ENCODE peak calls at places on chromosomes 4 and X, in four cellular contexts. Y, X, J and S are unnamed samples.

GRCh38 chr4:73445383-73446335 is 9.6 kb downstream of the AFP start:
- DNase-seq in X (no peak), J (no peak), Y (no peak), S (no peak)

GRCh38 chr4:154911097-154911496 is 130.0 kb downstream of the RBM46 start:
- DNase-seq in J (no peak), Y (no peak), X (no peak), S (no peak)

GRCh38 chr4:155805016-155805415 is 46.2 kb downstream of the GUCY1B1 start:
- DNase-seq in J (no peak), Y (no peak), X (no peak), S (no peak)

GRCh38 chrX:2965965-2966364 is 36.8 kb upstream of the ARSD start:
- DNase-seq in Y (no peak), X (no peak), J (no peak), S (no peak)

GRCh38 chrX:111348363-111348927 is 63.5 kb downstream of the DCX start:
- DNase-seq in Y (no peak), J (no peak), X (no peak), S (no peak)

GRCh38 chr4:76539979-76540378 is 105.0 kb downstream of the SHROOM3 start:
- DNase-seq in Y (no peak), X (no peak), J (no peak), S (no peak)

GRCh38 chr4:134906404-134907023 is 704.9 kb upstream of the PABPC4L start:
- DNase-seq in X (no peak), Y (no peak), J (no peak), S (no peak)

GRCh38 chr4:175369087-175369486 is 443.0 kb downstream of the GPM6A start:
- DNase-seq in X (no peak), J (no peak), Y (no peak), S (no peak)

GRCh38 chr4:104901438-104901837 is 245.2 kb upstream of the TET2 start:
- DNase-seq in Y (no peak), J (no peak), X (no peak), S (no peak)

GRCh38 chrX:38514014-38514854 is 47.1 kb upstream of the TSPAN7 start:
- DNase-seq in J (no peak), Y (no peak), X (no peak), S (no peak)

GRCh38 chrX:155148724-155149537 is 67.3 kb upstream of the VBP1 start:
- DNase-seq in Y (peak; percentile 5), X (peak; percentile 31), J (no peak), S (no peak)

GRCh38 chr4:26858947-26859401 is 1.7 kb upstream of the STIM2 start:
- DNase-seq in J (no peak), X (no peak), Y (no peak), S (no peak)

GRCh38 chr4:162234595-162234994 is 70.8 kb upstream of the FSTL5 start:
- DNase-seq in J (no peak), Y (no peak), X (no peak), S (no peak)
- H3K9me3 ChIP-seq in J (no peaks in the 10 kb centered on the region), Y (no peaks in the 10 kb centered on the region), X (no peaks in the 10 kb centered on the region), S (peaks cover 5% of the 10 kb centered on the region)

DNA sequence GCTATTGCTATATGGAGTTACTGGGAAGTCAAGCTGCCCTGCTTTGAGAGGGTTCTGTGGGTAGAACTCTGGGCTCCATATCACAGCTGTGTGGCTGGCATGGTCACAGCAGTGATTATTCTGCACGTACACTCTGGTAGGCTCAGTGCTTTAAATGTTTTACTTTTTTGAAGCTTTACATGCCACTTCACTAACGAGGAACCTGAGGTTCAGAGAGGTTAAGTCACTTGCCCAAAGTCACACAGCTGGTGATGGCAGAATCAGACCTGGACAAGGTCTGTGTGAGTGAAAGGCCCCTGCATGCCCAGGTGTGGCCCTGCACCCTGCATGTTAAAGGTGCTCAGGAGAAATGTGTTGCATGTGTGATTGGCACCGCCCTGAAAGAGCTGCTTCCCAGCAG is 24.5 kb downstream of the EVC start:
- DNase-seq in Y (no peak), X (no peak), J (no peak), S (no peak)
- TF ChIP-seq POLR2A in Y (no peak), X (no peak), J (no peak), S (no peak)

DNA sequence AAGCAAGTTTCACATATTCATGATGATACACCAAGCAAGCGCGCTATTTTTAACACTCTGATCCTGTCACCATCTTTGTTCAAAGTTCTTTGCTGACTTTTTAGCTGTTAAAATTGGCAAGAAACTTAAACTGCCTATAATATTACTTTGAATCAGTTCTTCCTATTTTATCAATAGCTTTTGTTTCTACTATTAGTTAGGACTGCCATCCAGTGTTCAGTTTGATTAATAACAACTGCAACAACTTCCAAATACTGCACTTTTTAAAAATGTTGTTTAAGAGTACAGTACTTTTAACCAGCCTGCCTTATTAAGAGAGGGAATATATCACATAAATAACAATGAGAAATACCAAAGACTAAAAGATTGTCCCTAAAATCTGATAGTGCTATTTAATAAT is 614.3 kb downstream of the FAM133A start:
- DNase-seq in J (no peak), Y (no peak), X (no peak), S (no peak)
- H3K4me3 ChIP-seq in J (no peak overlapping the region), Y (no peak overlapping the region), X (no peak overlapping the region), S (no peak overlapping the region)

DNA sequence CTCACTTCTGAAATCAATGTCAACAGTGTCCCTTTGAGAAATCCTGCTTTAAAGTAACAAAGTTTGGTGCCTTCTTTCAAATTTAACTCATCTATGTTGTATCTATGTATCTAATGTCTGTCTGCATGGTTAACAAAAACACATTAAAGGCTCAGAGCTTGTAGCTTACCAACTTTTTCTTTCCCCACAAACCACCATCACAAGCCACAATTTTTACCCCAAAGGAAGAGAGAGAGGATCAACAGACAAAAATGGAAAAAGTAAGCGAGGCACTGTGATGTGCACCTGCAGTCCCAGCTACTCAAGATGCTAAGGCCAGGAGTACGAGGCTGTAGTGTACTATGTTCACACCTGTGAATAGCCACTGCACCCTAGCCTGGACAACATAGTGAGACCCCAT is 17.2 kb downstream of the ATRX start:
- DNase-seq in J (no peak), Y (no peak), X (no peak), S (no peak)
- H3K9me3 ChIP-seq in J (no peaks in the 10 kb centered on the region), Y (no peaks in the 10 kb centered on the region), X (no peaks in the 10 kb centered on the region), S (no peaks in the 10 kb centered on the region)

DNA sequence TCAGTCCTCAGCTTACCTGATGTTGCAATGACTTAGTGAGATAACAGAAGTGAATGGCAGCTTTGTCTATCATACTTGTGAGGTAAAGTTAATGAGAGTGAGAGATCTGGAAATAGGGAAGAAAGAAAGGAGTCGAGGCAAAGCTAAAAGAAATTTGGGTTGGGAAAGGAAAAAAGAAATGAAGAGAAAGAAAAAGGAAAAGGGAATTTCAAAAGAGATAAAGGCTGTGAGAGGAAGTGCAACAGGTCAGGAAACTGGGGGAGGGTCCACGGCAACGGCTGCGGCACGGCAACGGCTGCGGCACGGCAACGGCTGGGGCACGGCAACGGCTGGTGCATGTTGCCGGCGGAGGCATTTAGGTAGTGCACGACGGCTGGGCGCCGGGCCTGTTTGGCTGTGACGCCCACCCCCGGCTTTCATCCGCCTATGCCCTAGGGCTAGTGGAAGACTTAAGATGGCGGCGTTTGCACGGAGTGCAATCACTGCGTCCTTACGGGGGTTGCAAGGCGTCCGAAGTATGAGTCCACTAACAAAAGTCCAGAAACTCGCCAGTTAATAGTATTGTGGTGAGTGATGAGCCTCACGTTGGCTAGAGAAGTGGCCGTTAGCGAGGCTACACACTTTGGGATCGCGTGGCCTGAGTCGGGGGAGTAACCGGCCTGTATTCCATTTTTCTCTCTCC is 359.9 kb upstream of the ZCCHC13 start:
- DNase-seq in J (peak; percentile 87), Y (peak; percentile 74), X (peak; percentile 90), S (peak; percentile 48)
- TF ChIP-seq POLR2A in J (peak; percentile 37), Y (peak; percentile 53), X (peak; percentile 77), S (peak; percentile 8)

DNA sequence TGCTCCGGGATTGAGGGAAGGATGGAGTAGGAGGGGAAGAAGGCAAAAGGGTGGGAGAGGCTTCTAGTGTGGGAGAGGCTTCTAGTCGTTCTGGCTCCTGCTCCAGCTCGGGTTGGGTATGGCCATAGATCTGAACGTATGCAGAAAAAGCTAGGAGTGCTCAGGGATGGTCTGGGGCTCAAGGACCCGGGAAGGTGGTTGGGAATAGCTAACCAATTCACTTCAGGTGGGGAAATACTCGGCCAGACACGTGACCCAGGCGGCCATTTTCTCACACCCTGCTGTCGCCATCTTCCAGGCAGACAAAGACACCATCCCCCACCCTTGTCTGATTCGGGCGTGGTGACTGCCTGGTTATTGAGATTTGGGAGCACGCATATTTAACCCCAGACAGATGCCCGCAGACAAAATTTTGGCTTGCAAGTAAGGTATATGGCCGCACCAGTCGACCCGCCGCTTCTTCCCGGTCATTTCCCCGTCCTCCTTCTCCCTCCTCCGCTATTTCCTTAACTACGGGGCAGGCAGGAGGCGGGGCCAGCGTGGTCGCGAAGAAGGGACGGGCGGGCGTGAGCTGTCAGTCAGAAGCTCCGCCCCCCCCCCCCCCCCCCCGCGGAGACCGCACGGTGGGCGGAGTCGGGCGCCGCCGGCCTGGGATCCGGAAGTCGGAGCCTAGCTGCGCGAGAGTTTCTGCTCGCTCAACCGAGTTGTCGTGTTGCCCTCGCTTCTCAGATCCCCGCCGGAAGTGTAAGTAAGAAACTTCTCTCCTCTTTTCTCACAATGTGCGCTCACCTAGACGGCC is at the start of gene GNL3L:
- DNase-seq in J (peak; percentile 88), Y (peak; percentile 70), X (peak; percentile 84), S (peak; percentile 77)
- H3K4me3 ChIP-seq in J (peak within 1 kb of the TSS; percentile 70), Y (peak within 1 kb of the TSS; percentile 92), X (peak within 1 kb of the TSS; percentile 62), S (peak within 1 kb of the TSS; percentile 69)

DNA sequence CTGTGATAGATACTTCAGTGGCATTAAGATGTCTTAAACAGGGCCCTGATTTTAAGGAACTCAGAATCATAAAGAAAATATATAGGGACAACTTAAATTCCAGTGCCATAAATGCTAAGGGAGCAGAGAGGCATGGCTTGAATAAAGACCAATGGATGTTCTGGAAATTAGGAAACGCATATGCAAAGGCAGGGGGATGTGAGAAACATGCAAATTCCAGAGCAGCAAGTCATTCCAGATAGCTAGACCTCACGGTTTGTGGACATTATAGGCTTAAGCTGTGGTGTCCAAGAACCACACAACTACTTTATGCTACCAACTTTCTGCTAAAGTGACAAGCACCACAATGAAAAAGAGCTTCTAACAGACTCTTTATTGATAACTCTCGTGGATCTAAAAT is 132.6 kb upstream of the ANK2 start:
- DNase-seq in X (no peak), Y (no peak), J (no peak), S (no peak)
- H3K9me3 ChIP-seq in X (no peaks in the 10 kb centered on the region), Y (no peaks in the 10 kb centered on the region), J (no peaks in the 10 kb centered on the region), S (no peaks in the 10 kb centered on the region)

GRCh38 chr4:36196145-36196925 is 48.0 kb downstream of the ARAP2 start:
- DNase-seq in Y (no peak), X (no peak), J (no peak), S (no peak)

GRCh38 chr4:36187723-36188333 is 56.5 kb downstream of the ARAP2 start:
- DNase-seq in X (no peak), J (no peak), Y (peak; percentile 1), S (no peak)

GRCh38 chr4:36197501-36197900 is 46.8 kb downstream of the ARAP2 start:
- DNase-seq in X (no peak), J (no peak), Y (no peak), S (no peak)

GRCh38 chr4:36189511-36190226 is 54.6 kb downstream of the ARAP2 start:
- DNase-seq in J (no peak), Y (no peak), X (no peak), S (no peak)

GRCh38 chr4:36192922-36193321 is 51.4 kb downstream of the ARAP2 start:
- DNase-seq in J (no peak), Y (no peak), X (no peak), S (no peak)
- TF ChIP-seq POLR2A in J (no peak), Y (no peak), X (no peak), S (no peak)

GRCh38 chr4:80413096-80413495 is 77.6 kb downstream of the CFAP299 start:
- DNase-seq in Y (no peak), J (no peak), X (no peak), S (no peak)
- H3K4me3 ChIP-seq in Y (no peak overlapping the region), J (no peak overlapping the region), X (no peak overlapping the region), S (no peak overlapping the region)